ENCODE peak calls at places on chromosomes 7 and 10, in four cellular contexts. S, U, E and F are unnamed samples.

GRCh38 chr7:107694395-107694794 is 33.8 kb downstream of the SLC26A4 start:
- DNase-seq in U (no peak), E (no peak), S (no peak), F (no peak)

GRCh38 chr7:12518920-12519681 is 51.4 kb upstream of the SCIN start:
- DNase-seq in U (peak; percentile 25), E (no peak), S (no peak), F (peak; percentile 14)

GRCh38 chr10:132223156-132223590 is 36.4 kb downstream of the DPYSL4 start:
- DNase-seq in U (peak; percentile 93), S (peak; percentile 75), E (peak; percentile 81), F (peak; percentile 89)

GRCh38 chr10:62545667-62546066 is 171.5 kb downstream of the ZNF365 start:
- DNase-seq in E (peak; percentile 15), S (no peak), U (no peak), F (no peak)

GRCh38 chr7:150788474-150789269 is 11.5 kb downstream of the TMEM176B start:
- DNase-seq in S (no peak), E (peak; percentile 75), U (no peak), F (no peak)

GRCh38 chr10:130045091-130045652 is 65.5 kb downstream of the C10orf143 start:
- DNase-seq in E (no peak), S (no peak), U (peak; percentile 67), F (no peak)

GRCh38 chr10:14093735-14094484 is 236.8 kb downstream of the FRMD4A start:
- DNase-seq in S (no peak), U (peak; percentile 13), E (no peak), F (peak; percentile 22)

GRCh38 chr7:128923411-128923800 is 12.9 kb upstream of the KCP start:
- DNase-seq in S (no peak), E (no peak), U (no peak), F (no peak)

GRCh38 chr7:22578048-22578770 is 78.2 kb upstream of the STEAP1B start:
- DNase-seq in E (no peak), S (no peak), U (no peak), F (no peak)

GRCh38 chr7:25854608-25855497 is 297.1 kb upstream of the NFE2L3 start:
- DNase-seq in U (peak; percentile 88), S (no peak), E (peak; percentile 45), F (peak; percentile 50)

GRCh38 chr7:50352282-50352681 is 47.8 kb downstream of the IKZF1 start:
- DNase-seq in E (no peak), U (no peak), S (no peak), F (peak; percentile 85)

GRCh38 chr7:55774327-55775050 is 88.1 kb downstream of the SEPTIN14 start:
- DNase-seq in S (no peak), U (no peak), E (no peak), F (no peak)

GRCh38 chr7:44292418-44292817 is 33.0 kb downstream of the CAMK2B start:
- DNase-seq in S (peak; percentile 7), E (no peak), U (no peak), F (peak; percentile 6)

GRCh38 chr7:139023076-139023475 is 12.8 kb downstream of the ZC3HAV1L start:
- DNase-seq in U (no peak), E (no peak), S (no peak), F (no peak)

GRCh38 chr7:50591480-50592438 is 26.6 kb upstream of the DDC start:
- DNase-seq in S (no peak), E (no peak), U (peak; percentile 75), F (no peak)

GRCh38 chr10:4229106-4229505 is 444.1 kb upstream of the KLF6 start:
- DNase-seq in S (no peak), U (no peak), E (no peak), F (no peak)

GRCh38 chr7:100374601-100375000 is 1.3 kb downstream of the PILRA start:
- DNase-seq in E (no peak), U (no peak), S (no peak), F (no peak)

GRCh38 chr10:12656518-12657142 is 307.3 kb downstream of the CAMK1D start:
- DNase-seq in S (no peak), U (no peak), E (no peak), F (peak; percentile 72)

GRCh38 chr7:34011711-34012110 is 106.4 kb downstream of the BMPER start:
- DNase-seq in U (no peak), E (no peak), S (no peak), F (no peak)

GRCh38 chr7:7703427-7703826 is 15.0 kb downstream of the RPA3 start:
- DNase-seq in U (no peak), E (no peak), S (no peak), F (no peak)

GRCh38 chr10:35554461-35555056 is 50.6 kb upstream of the GJD4 start:
- DNase-seq in U (no peak), E (no peak), S (no peak), F (peak; percentile 30)

GRCh38 chr7:127819975-127820778 is 168.2 kb downstream of the SND1 start:
- DNase-seq in S (no peak), E (no peak), U (no peak), F (peak; percentile 33)

GRCh38 chr10:96407560-96408069 is 48.8 kb upstream of the OPALIN start:
- DNase-seq in U (no peak), E (no peak), S (no peak), F (no peak)

GRCh38 chr7:148650232-148650858 is 48.4 kb upstream of the CUL1 start:
- DNase-seq in E (no peak), U (no peak), S (no peak), F (no peak)

GRCh38 chr10:102869290-102870198 is at the start of gene AS3MT:
- DNase-seq in U (peak; percentile 78), E (peak; percentile 31), S (no peak), F (peak; percentile 62)

GRCh38 chr10:129953541-129954031 is 10.5 kb downstream of the EBF3 start:
- DNase-seq in U (no peak), E (no peak), S (peak; percentile 8), F (no peak)

GRCh38 chr7:99453105-99453504 is 12.9 kb downstream of the ATP5MF start:
- DNase-seq in E (no peak), S (no peak), U (no peak), F (no peak)

GRCh38 chr10:1380075-1380793 is 324.0 kb downstream of the WDR37 start:
- DNase-seq in E (no peak), S (peak; percentile 10), U (no peak), F (no peak)

GRCh38 chr7:45145881-45146280 is 11.7 kb upstream of the RAMP3 start:
- DNase-seq in S (no peak), U (no peak), E (no peak), F (no peak)

GRCh38 chr10:125337510-125337909 is 177.1 kb upstream of the CTBP2 start:
- DNase-seq in S (no peak), E (no peak), U (no peak), F (no peak)

GRCh38 chr10:125341611-125342010 is 181.2 kb upstream of the CTBP2 start:
- DNase-seq in S (no peak), E (no peak), U (no peak), F (no peak)

GRCh38 chr10:125344573-125345121 is 184.3 kb upstream of the CTBP2 start:
- DNase-seq in U (no peak), E (no peak), S (peak; percentile 50), F (peak; percentile 11)

GRCh38 chr10:125343118-125343752 is 182.9 kb upstream of the CTBP2 start:
- DNase-seq in E (no peak), S (no peak), U (peak; percentile 20), F (peak; percentile 11)

GRCh38 chr10:125340871-125341270 is 180.5 kb upstream of the CTBP2 start:
- DNase-seq in S (no peak), U (no peak), E (no peak), F (no peak)
- TF ChIP-seq CTCF in S (no peak), U (no peak), E (no peak), F (no peak)

GRCh38 chr10:44464503-44464902 is 79.6 kb upstream of the CXCL12 start:
- DNase-seq in E (no peak), U (no peak), S (no peak), F (no peak)
- TF ChIP-seq CTCF in E (no peak), U (no peak), S (no peak), F (no peak)

DNA sequence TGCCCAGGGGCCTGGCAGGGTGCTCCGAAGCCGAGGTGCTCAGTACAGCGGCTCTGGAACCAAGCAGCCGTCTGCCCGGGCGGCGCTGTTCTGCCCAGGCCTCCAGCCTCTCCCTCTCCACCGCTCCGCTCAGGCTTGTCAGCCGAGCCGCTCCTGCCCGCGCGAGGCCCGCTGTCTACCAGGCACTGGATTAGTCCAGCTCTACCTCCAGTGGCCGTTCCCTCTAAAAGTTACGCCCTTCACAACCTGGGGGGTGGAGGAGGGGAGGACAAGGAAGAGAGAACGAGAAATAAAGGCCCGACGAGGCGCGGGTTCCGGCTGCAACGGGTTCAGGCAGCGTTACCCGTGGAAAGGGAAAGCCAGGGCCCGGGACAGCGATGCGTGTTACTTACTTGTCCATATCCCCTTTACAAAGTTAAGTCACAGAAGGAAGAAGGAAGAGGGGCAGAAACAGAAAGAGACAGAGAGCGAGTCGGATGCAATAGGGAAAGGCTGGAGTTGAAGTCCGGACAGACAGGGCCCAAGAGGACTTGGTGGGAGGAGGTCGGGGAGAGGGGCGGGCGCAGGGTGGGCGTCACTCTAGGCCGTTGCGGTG is 2.9 kb downstream of the SP8 start:
- DNase-seq in E (no peak), U (peak; percentile 48), S (no peak), F (peak; percentile 62)
- TF ChIP-seq CTCF in E (no peak), U (peak; percentile 40), S (no peak), F (no peak)

GRCh38 chr7:231858-232246 is 39.5 kb downstream of the FAM20C start:
- DNase-seq in S (no peak), E (no peak), U (no peak), F (no peak)

GRCh38 chr7:232571-233455 is 40.4 kb downstream of the FAM20C start:
- DNase-seq in E (no peak), U (no peak), S (no peak), F (no peak)

GRCh38 chr7:229184-229964 is 37.0 kb downstream of the FAM20C start:
- DNase-seq in S (peak; percentile 52), U (peak; percentile 33), E (peak; percentile 88), F (no peak)

GRCh38 chr7:230274-230673 is 37.9 kb downstream of the FAM20C start:
- DNase-seq in E (no peak), S (no peak), U (no peak), F (no peak)

DNA sequence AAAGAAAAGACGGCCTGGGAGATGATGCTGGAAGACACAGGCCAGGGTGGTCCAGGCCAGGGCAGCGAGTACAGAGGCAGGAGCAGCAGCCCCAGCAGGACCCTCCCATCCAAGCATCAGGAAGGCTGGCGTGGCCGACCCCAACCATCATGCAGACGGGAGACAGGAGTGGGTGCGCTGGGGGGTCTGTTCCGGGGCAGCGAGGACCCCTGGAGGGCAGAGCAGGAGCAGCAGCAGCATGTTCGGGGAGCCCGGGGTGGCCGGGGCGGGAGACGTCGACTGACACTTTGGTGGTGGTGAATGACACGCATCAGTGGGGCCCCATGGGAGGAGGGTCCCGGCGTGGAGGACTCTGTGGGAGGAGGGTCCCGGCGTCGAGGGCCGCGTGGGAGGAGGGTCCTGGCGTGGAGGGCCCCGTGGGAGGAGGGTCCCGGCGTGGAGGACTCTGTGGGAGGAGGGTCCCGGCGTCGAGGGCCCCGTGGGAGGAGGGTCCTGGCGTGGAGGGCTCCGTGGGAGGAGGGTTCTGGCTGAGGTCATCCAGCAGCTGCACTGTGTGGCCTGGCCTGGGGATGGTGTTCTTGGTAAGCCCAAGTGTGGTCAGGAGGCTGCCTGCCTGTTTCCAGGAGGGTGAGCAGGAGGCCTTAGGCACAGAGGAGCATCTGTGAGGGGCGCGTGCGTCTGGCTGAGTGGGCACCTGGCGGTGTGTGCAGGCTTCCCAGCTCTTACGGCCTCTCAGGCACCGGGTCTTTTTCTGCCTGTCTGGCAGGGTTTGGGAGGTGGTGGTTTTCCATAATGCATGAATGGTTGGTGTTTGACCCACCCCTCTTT is 38.9 kb downstream of the FAM20C start:
- DNase-seq in E (no peak), U (no peak), S (no peak), F (no peak)
- TF ChIP-seq CTCF in E (peak; percentile 22), U (peak; percentile 60), S (no peak), F (no peak)